ENCODE peak calls at places on chromosome 4, in ten cellular contexts. D is GM23338, M is mammary epithelial cell, B is lower leg skin, C is epithelial cell of esophagus, Y is GM12864, J is tibial artery, E is coronary artery, R is heart right ventricle, Z is right atrium auricular region. H is an unnamed sample.

GRCh38 chr4:73208376-73208775 is 50.2 kb downstream of the ANKRD17 start:
- DNase-seq in D (no peak), M (peak; percentile 54), B (no peak), C (peak; percentile 57), Y (no peak), J (no peak), E (no peak), R (no peak), Z (no peak), H (peak; percentile 83)

GRCh38 chr4:154304679-154305078 is 186.9 kb downstream of the DCHS2 start:
- DNase-seq in D (no peak), M (peak; percentile 51), B (no peak), C (peak; percentile 37), Y (no peak), J (no peak), E (no peak), R (no peak), Z (no peak), H (no peak)

GRCh38 chr4:8773124-8773931 is 98.3 kb downstream of the HMX1 start:
- DNase-seq in D (no peak), M (no peak), B (no peak), C (no peak), Y (no peak), J (no peak), E (no peak), R (no peak), Z (no peak), H (no peak)

GRCh38 chr4:153418581-153418980 is 47.6 kb upstream of the TMEM131L start:
- DNase-seq in D (peak; percentile 49), M (peak; percentile 14), B (no peak), C (no peak), Y (no peak), J (no peak), E (no peak), R (no peak), Z (no peak), H (no peak)

GRCh38 chr4:177107288-177107901 is 202.3 kb upstream of the NEIL3 start:
- DNase-seq in D (no peak), M (peak; percentile 53), B (no peak), C (peak; percentile 17), Y (no peak), J (no peak), E (no peak), R (no peak), Z (no peak), H (no peak)

GRCh38 chr4:112836895-112837294 is 200.0 kb downstream of the LARP7 start:
- DNase-seq in D (no peak), M (no peak), B (no peak), C (no peak), Y (no peak), J (no peak), E (no peak), R (no peak), Z (no peak), H (no peak)

GRCh38 chr4:82515705-82516104 is 46.1 kb downstream of the TMEM150C start:
- DNase-seq in D (no peak), M (peak; percentile 40), B (peak; percentile 23), C (peak; percentile 28), Y (no peak), J (peak; percentile 36), E (no peak), R (no peak), Z (peak; percentile 73), H (peak; percentile 53)

GRCh38 chr4:183284965-183285364 is 35.1 kb downstream of the CLDN22 start:
- DNase-seq in D (no peak), M (no peak), B (no peak), C (no peak), Y (no peak), J (no peak), E (no peak), R (no peak), Z (no peak), H (peak; percentile 11)

GRCh38 chr4:141719585-141719984 is 83.2 kb downstream of the IL15 start:
- DNase-seq in D (no peak), M (no peak), B (no peak), C (no peak), Y (no peak), J (no peak), E (no peak), R (no peak), Z (no peak), H (no peak)

GRCh38 chr4:141721174-141721573 is 84.8 kb downstream of the IL15 start:
- DNase-seq in D (no peak), M (no peak), B (no peak), C (no peak), Y (no peak), J (no peak), E (no peak), R (no peak), Z (no peak), H (no peak)

GRCh38 chr4:141724646-141725045 is 88.3 kb downstream of the IL15 start:
- DNase-seq in D (no peak), M (no peak), B (no peak), C (no peak), Y (no peak), J (no peak), E (no peak), R (no peak), Z (no peak), H (no peak)
- H3K4me3 ChIP-seq in D (no peak overlapping the region), M (no peak overlapping the region), B (no peak overlapping the region), C (no peak overlapping the region), Y (no peak overlapping the region), J (no peak overlapping the region), E (no peak overlapping the region), R (no peak overlapping the region), Z (no peak overlapping the region), H (no peak overlapping the region)

GRCh38 chr4:1711906-1712215 is 258 bp downstream of the SLBP start:
- DNase-seq in D (no peak), M (no peak), B (no peak), C (no peak), Y (no peak), J (no peak), E (no peak), R (no peak), Z (no peak), H (no peak)

GRCh38 chr4:1712216-1713002 is at the start of gene SLBP:
- DNase-seq in D (peak; percentile 94), M (peak; percentile 96), B (peak; percentile 96), C (peak; percentile 98), Y (peak; percentile 93), J (peak; percentile 96), E (peak; percentile 97), R (peak; percentile 96), Z (peak; percentile 96), H (peak; percentile 99)

GRCh38 chr4:1711055-1711905 is 839 bp downstream of the SLBP start:
- DNase-seq in D (peak; percentile 55), M (peak; percentile 56), B (no peak), C (peak; percentile 56), Y (no peak), J (peak; percentile 55), E (no peak), R (peak; percentile 59), Z (no peak), H (peak; percentile 97)

GRCh38 chr4:1714303-1715001 is 2.3 kb upstream of the SLBP start:
- DNase-seq in D (peak; percentile 80), M (no peak), B (no peak), C (peak; percentile 41), Y (no peak), J (no peak), E (no peak), R (no peak), Z (no peak), H (peak; percentile 64)

DNA sequence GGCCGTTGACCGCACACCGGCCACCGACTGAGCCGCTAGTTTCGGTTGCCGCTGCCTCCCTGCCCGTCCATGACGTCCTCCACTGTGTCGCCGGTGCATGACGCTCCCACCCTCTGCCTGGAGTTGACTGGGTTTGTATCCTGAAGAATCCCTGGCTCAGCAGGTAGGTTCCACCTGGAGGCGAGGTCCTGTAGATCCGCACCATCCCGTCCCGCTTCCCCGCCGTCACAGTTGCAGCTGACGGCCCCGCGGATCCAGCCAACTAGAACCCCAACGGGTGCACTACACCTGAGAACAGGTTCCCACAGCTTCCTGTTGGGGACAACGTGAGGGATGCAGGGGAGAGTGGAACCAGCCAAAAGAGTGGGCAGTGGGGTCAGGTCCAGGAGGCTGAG is 881 bp upstream of the SLBP start:
- DNase-seq in D (peak; percentile 82), M (no peak), B (no peak), C (peak; percentile 62), Y (no peak), J (no peak), E (no peak), R (no peak), Z (no peak), H (no peak)
- H3K4me3 ChIP-seq in D (peak overlapping the region; percentile 89), M (peak overlapping the region; percentile 68), B (peak overlapping the region; percentile 46), C (peak overlapping the region; percentile 72), Y (peak overlapping the region; percentile 95), J (peak overlapping the region; percentile 72), E (peak overlapping the region; percentile 85), R (peak overlapping the region; percentile 82), Z (peak overlapping the region; percentile 96), H (peak overlapping the region; percentile 79)

GRCh38 chr4:79042079-79042674 is 102.9 kb upstream of the PAQR3 start:
- DNase-seq in D (peak; percentile 45), M (peak; percentile 2), B (no peak), C (peak; percentile 46), Y (no peak), J (no peak), E (no peak), R (no peak), Z (no peak), H (peak; percentile 84)
- H3K4me3 ChIP-seq in D (no peak overlapping the region), M (no peak overlapping the region), B (no peak overlapping the region), C (no peak overlapping the region), Y (no peak overlapping the region), J (no peak overlapping the region), E (no peak overlapping the region), R (no peak overlapping the region), Z (no peak overlapping the region), H (no peak overlapping the region)

GRCh38 chr4:54234497-54235205 is 5.6 kb downstream of the PDGFRA start:
- DNase-seq in D (peak; percentile 6), M (no peak), B (no peak), C (no peak), Y (no peak), J (no peak), E (no peak), R (no peak), Z (no peak), H (peak; percentile 67)

GRCh38 chr4:54232151-54232688 is 3.1 kb downstream of the PDGFRA start:
- DNase-seq in D (peak; percentile 36), M (no peak), B (no peak), C (no peak), Y (no peak), J (no peak), E (no peak), R (no peak), Z (no peak), H (peak; percentile 77)

GRCh38 chr4:54231419-54232150 is 2.5 kb downstream of the PDGFRA start:
- DNase-seq in D (peak; percentile 60), M (no peak), B (peak; percentile 52), C (no peak), Y (no peak), J (peak; percentile 75), E (peak; percentile 88), R (peak; percentile 74), Z (peak; percentile 77), H (peak; percentile 89)

GRCh38 chr4:54233697-54234496 is 4.8 kb downstream of the PDGFRA start:
- DNase-seq in D (peak; percentile 86), M (peak; percentile 59), B (peak; percentile 67), C (peak; percentile 76), Y (peak; percentile 36), J (peak; percentile 77), E (no peak), R (peak; percentile 73), Z (peak; percentile 83), H (peak; percentile 93)

DNA sequence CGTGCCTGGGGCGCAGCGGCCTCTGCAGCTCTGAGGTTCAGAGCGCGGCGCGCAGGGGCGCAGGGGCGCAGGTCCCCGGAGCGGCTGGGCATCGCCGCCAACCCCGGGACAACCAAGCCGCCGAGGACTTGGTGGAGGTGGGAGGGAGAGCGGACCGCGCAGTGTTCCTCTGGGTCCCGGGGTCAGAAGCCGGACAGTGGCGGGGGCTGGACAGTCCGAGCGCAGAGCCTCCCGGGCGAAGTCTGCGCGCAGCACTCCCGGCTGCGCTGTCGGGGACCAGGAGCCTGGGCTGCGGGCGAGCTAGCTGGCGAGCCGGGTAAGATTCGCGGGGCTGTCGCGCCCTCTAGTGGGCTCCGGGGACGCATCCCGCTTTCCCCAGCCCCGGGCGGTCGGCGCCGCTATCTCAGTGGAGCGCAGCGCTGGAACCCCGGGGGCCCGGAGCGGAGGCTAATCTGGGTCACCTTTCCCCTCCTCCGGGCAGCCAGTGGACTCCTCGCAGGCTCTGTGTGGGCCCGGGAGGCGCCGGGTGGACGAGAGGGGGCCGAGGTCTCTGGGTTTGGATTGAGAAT is 4.1 kb downstream of the PDGFRA start:
- DNase-seq in D (peak; percentile 90), M (peak; percentile 81), B (peak; percentile 72), C (peak; percentile 88), Y (peak; percentile 24), J (peak; percentile 76), E (peak; percentile 85), R (peak; percentile 88), Z (peak; percentile 77), H (peak; percentile 98)
- H3K4me3 ChIP-seq in D (peak overlapping the region; percentile 86), M (peak overlapping the region; percentile 30), B (peak overlapping the region; percentile 21), C (peak overlapping the region; percentile 29), Y (peak overlapping the region; percentile 43), J (peak overlapping the region; percentile 58), E (peak overlapping the region; percentile 81), R (peak overlapping the region; percentile 47), Z (peak overlapping the region; percentile 64), H (peak overlapping the region; percentile 93)

H was measured in osteoblast.